ENCODE peak calls at places on chromosomes 16 and 17, in nine cellular contexts. One of them, this sample, is unnamed.

GRCh38 chr17:45376606-45377005 is 56.1 kb downstream of the ARHGAP27 start:
- DNase-seq in NT2/D1: no peak
- DNase-seq in activated T-helper 1 cell treated with Interleukin-2 at 50 U/mL for 16 hours: no peak
- DNase-seq in HuH-7.5: no peak
- DNase-seq in coronary artery: no peak
- DNase-seq in left ventricle myocardium superior: no peak
- DNase-seq in stimulated activated CD8-positive, alpha-beta memory T cell treated with anti-CD3 and anti-CD28 coated beads, Interleukin-4, amount 100 ng/mL, for 24 hours: no peak
- DNase-seq in CD8-positive, alpha-beta T cell: no peak
- DNase-seq in adipocyte: no peak
- DNase-seq in this sample: no peak

GRCh38 chr17:16478693-16479092 is 13.3 kb downstream of the LRRC75A start:
- DNase-seq in NT2/D1: no peak
- DNase-seq in activated T-helper 1 cell treated with Interleukin-2 at 50 U/mL for 16 hours: no peak
- DNase-seq in HuH-7.5: no peak
- DNase-seq in coronary artery: no peak
- DNase-seq in left ventricle myocardium superior: no peak
- DNase-seq in stimulated activated CD8-positive, alpha-beta memory T cell treated with anti-CD3 and anti-CD28 coated beads, Interleukin-4, amount 100 ng/mL, for 24 hours: no peak
- DNase-seq in CD8-positive, alpha-beta T cell: no peak
- DNase-seq in adipocyte: no peak
- DNase-seq in this sample: no peak

GRCh38 chr16:20611350-20611902 is 35.3 kb upstream of the ACSM2B start:
- DNase-seq in NT2/D1: no peak
- DNase-seq in activated T-helper 1 cell treated with Interleukin-2 at 50 U/mL for 16 hours: no peak
- DNase-seq in HuH-7.5: no peak
- DNase-seq in coronary artery: peak; percentile 85
- DNase-seq in left ventricle myocardium superior: peak; percentile 65
- DNase-seq in stimulated activated CD8-positive, alpha-beta memory T cell treated with anti-CD3 and anti-CD28 coated beads, Interleukin-4, amount 100 ng/mL, for 24 hours: no peak
- DNase-seq in CD8-positive, alpha-beta T cell: no peak
- DNase-seq in adipocyte: no peak
- DNase-seq in this sample: no peak

GRCh38 chr16:23651943-23652468 is 10.7 kb downstream of the DCTN5 start:
- DNase-seq in NT2/D1: no peak
- DNase-seq in activated T-helper 1 cell treated with Interleukin-2 at 50 U/mL for 16 hours: no peak
- DNase-seq in HuH-7.5: no peak
- DNase-seq in coronary artery: no peak
- DNase-seq in left ventricle myocardium superior: no peak
- DNase-seq in stimulated activated CD8-positive, alpha-beta memory T cell treated with anti-CD3 and anti-CD28 coated beads, Interleukin-4, amount 100 ng/mL, for 24 hours: no peak
- DNase-seq in CD8-positive, alpha-beta T cell: no peak
- DNase-seq in adipocyte: no peak
- DNase-seq in this sample: no peak

GRCh38 chr16:69165584-69165983 is 21.4 kb upstream of the SNTB2 start:
- DNase-seq in NT2/D1: no peak
- DNase-seq in activated T-helper 1 cell treated with Interleukin-2 at 50 U/mL for 16 hours: no peak
- DNase-seq in HuH-7.5: no peak
- DNase-seq in coronary artery: no peak
- DNase-seq in left ventricle myocardium superior: no peak
- DNase-seq in stimulated activated CD8-positive, alpha-beta memory T cell treated with anti-CD3 and anti-CD28 coated beads, Interleukin-4, amount 100 ng/mL, for 24 hours: no peak
- DNase-seq in CD8-positive, alpha-beta T cell: no peak
- DNase-seq in adipocyte: no peak
- DNase-seq in this sample: no peak

GRCh38 chr17:42201155-42201772 is 7.0 kb upstream of the GHDC start:
- DNase-seq in NT2/D1: no peak
- DNase-seq in activated T-helper 1 cell treated with Interleukin-2 at 50 U/mL for 16 hours: no peak
- DNase-seq in HuH-7.5: no peak
- DNase-seq in coronary artery: no peak
- DNase-seq in left ventricle myocardium superior: no peak
- DNase-seq in stimulated activated CD8-positive, alpha-beta memory T cell treated with anti-CD3 and anti-CD28 coated beads, Interleukin-4, amount 100 ng/mL, for 24 hours: no peak
- DNase-seq in CD8-positive, alpha-beta T cell: no peak
- DNase-seq in adipocyte: no peak
- DNase-seq in this sample: no peak

GRCh38 chr17:32998111-32998892 is 6.7 kb downstream of the SPACA3 start:
- DNase-seq in NT2/D1: peak; percentile 36
- DNase-seq in activated T-helper 1 cell treated with Interleukin-2 at 50 U/mL for 16 hours: peak; percentile 45
- DNase-seq in HuH-7.5: peak; percentile 64
- DNase-seq in coronary artery: no peak
- DNase-seq in left ventricle myocardium superior: peak; percentile 83
- DNase-seq in stimulated activated CD8-positive, alpha-beta memory T cell treated with anti-CD3 and anti-CD28 coated beads, Interleukin-4, amount 100 ng/mL, for 24 hours: peak; percentile 58
- DNase-seq in CD8-positive, alpha-beta T cell: peak; percentile 69
- DNase-seq in adipocyte: peak; percentile 90
- DNase-seq in this sample: peak; percentile 45

GRCh38 chr17:19301274-19301946 is 61.1 kb downstream of the B9D1 start:
- DNase-seq in NT2/D1: no peak
- DNase-seq in activated T-helper 1 cell treated with Interleukin-2 at 50 U/mL for 16 hours: no peak
- DNase-seq in HuH-7.5: no peak
- DNase-seq in coronary artery: no peak
- DNase-seq in left ventricle myocardium superior: peak; percentile 54
- DNase-seq in stimulated activated CD8-positive, alpha-beta memory T cell treated with anti-CD3 and anti-CD28 coated beads, Interleukin-4, amount 100 ng/mL, for 24 hours: no peak
- DNase-seq in CD8-positive, alpha-beta T cell: no peak
- DNase-seq in adipocyte: no peak
- DNase-seq in this sample: no peak

GRCh38 chr16:16805809-16806208 is 426.9 kb downstream of the NPIPA7 start:
- DNase-seq in NT2/D1: no peak
- DNase-seq in activated T-helper 1 cell treated with Interleukin-2 at 50 U/mL for 16 hours: no peak
- DNase-seq in HuH-7.5: no peak
- DNase-seq in coronary artery: no peak
- DNase-seq in left ventricle myocardium superior: no peak
- DNase-seq in stimulated activated CD8-positive, alpha-beta memory T cell treated with anti-CD3 and anti-CD28 coated beads, Interleukin-4, amount 100 ng/mL, for 24 hours: no peak
- DNase-seq in CD8-positive, alpha-beta T cell: no peak
- DNase-seq in adipocyte: no peak
- DNase-seq in this sample: no peak